ENCODE peak calls at places on chromosomes 5 and 9, in nine cellular contexts. L is endothelial cell, U is upper lobe of left lung, R is breast epithelium, W is cardiac muscle cell, C is H9, I is HFFc6, N is GM13977, Y is neural crest cell. P is an unnamed sample.

GRCh38 chr5:160315968-160316367 is 3.6 kb upstream of the CCNJL start:
- DNase-seq in I (no peak), W (peak), U (peak), L (no peak), R (no peak), C (no peak), N (no peak), Y (no peak), P (no peak)

GRCh38 chr9:69085523-69086283 is 50.2 kb downstream of the FXN start:
- DNase-seq in R (no peak), L (no peak), Y (no peak), N (no peak), U (no peak), I (no peak), W (peak), C (no peak), P (no peak)

GRCh38 chr5:138706655-138707480 is 46.4 kb upstream of the CTNNA1 start:
- DNase-seq in N (no peak), L (no peak), I (peak), C (peak), Y (no peak), R (no peak), U (peak), W (peak), P (no peak)

GRCh38 chr5:150653145-150653761 is 7.8 kb upstream of the MYOZ3 start:
- DNase-seq in Y (no peak), R (no peak), C (no peak), N (no peak), L (no peak), I (peak), W (peak), U (no peak), P (no peak)

GRCh38 chr9:129998491-129999122 is 44.4 kb downstream of the FNBP1 start:
- DNase-seq in N (no peak), L (no peak), Y (no peak), I (no peak), U (no peak), R (no peak), C (no peak), W (no peak), P (no peak)

GRCh38 chr5:84249918-84250635 is 134.6 kb downstream of the EDIL3 start:
- DNase-seq in U (no peak), R (no peak), Y (no peak), N (no peak), W (peak), L (peak), I (no peak), C (no peak), P (no peak)

GRCh38 chr5:120457839-120458507 is 6.1 kb upstream of the PRR16 start:
- DNase-seq in I (no peak), W (peak), L (peak), R (peak), Y (peak), N (peak), U (peak), C (peak), P (peak)

GRCh38 chr5:125125031-125125823 is 378.8 kb upstream of the ZNF608 start:
- DNase-seq in U (peak), W (peak), N (no peak), Y (no peak), R (no peak), L (no peak), I (no peak), C (no peak), P (no peak)

GRCh38 chr9:18666987-18667772 is 193.2 kb downstream of the ADAMTSL1 start:
- DNase-seq in Y (no peak), W (peak), N (no peak), C (no peak), L (no peak), I (peak), R (no peak), U (no peak), P (no peak)

GRCh38 chr9:36991516-36992134 is 42.4 kb downstream of the PAX5 start:
- DNase-seq in L (peak), N (peak), R (no peak), Y (peak), U (no peak), W (peak), I (no peak), C (peak), P (no peak)

GRCh38 chr5:73373814-73374510 is 74.6 kb downstream of the FOXD1 start:
- DNase-seq in U (no peak), I (no peak), L (no peak), W (no peak), Y (no peak), N (no peak), C (no peak), R (no peak), P (no peak)

GRCh38 chr5:456351-457194 is 13.6 kb downstream of the EXOC3 start:
- DNase-seq in Y (no peak), N (no peak), C (peak), U (peak), L (no peak), I (no peak), W (no peak), R (no peak), P (no peak)

GRCh38 chr9:100428871-100429654 is 2.1 kb downstream of the MSANTD3 start:
- DNase-seq in Y (no peak), R (no peak), N (no peak), L (no peak), I (peak), U (no peak), W (peak), C (no peak), P (no peak)

GRCh38 chr5:14105717-14106435 is 37.3 kb upstream of the TRIO start:
- DNase-seq in Y (no peak), L (no peak), U (no peak), R (peak), W (peak), I (peak), N (no peak), C (no peak), P (no peak)

GRCh38 chr5:112154940-112155686 is 264.0 kb downstream of the EPB41L4A start:
- DNase-seq in L (no peak), I (peak), U (no peak), Y (no peak), C (no peak), R (no peak), N (no peak), W (no peak), P (no peak)

GRCh38 chr9:36870960-36871359 is 163.1 kb downstream of the PAX5 start:
- DNase-seq in N (no peak), C (no peak), W (no peak), U (no peak), L (no peak), R (no peak), I (no peak), Y (no peak), P (no peak)

GRCh38 chr9:107389617-107390071 is 99.9 kb downstream of the KLF4 start:
- DNase-seq in C (no peak), I (no peak), R (peak), N (no peak), W (peak), L (no peak), U (peak), Y (no peak), P (no peak)

GRCh38 chr5:34695275-34696032 is 39.3 kb downstream of the RAI14 start:
- DNase-seq in C (no peak), L (no peak), Y (no peak), N (no peak), W (no peak), R (no peak), I (no peak), U (no peak), P (no peak)

GRCh38 chr9:109312783-109313182 is 8.1 kb downstream of the EPB41L4B start:
- DNase-seq in U (no peak), L (no peak), I (no peak), R (no peak), N (no peak), Y (no peak), C (no peak), W (no peak), P (no peak)

GRCh38 chr5:169272731-169273401 is 28.1 kb downstream of the SLIT3 start:
- DNase-seq in C (no peak), L (no peak), W (no peak), N (no peak), U (no peak), R (no peak), Y (no peak), I (no peak), P (no peak)

GRCh38 chr5:126683912-126684311 is 83.2 kb downstream of the PHAX start:
- DNase-seq in N (no peak), U (no peak), Y (no peak), W (no peak), R (no peak), I (no peak), C (no peak), L (no peak), P (no peak)

GRCh38 chr9:32899181-32899580 is 102.2 kb downstream of the APTX start:
- DNase-seq in W (no peak), R (no peak), N (no peak), L (no peak), U (no peak), C (no peak), Y (no peak), I (peak), P (no peak)

GRCh38 chr9:14021871-14022525 is 291.9 kb downstream of the NFIB start:
- DNase-seq in N (no peak), U (no peak), Y (no peak), R (no peak), L (no peak), C (no peak), I (no peak), W (peak), P (no peak)

GRCh38 chr9:137127301-137128157 is 11.4 kb upstream of the GRIN1 start:
- DNase-seq in C (no peak), W (peak), Y (no peak), N (no peak), R (no peak), I (no peak), L (no peak), U (peak), P (no peak)

GRCh38 chr5:129506092-129506491 is 46.0 kb downstream of the ADAMTS19 start:
- DNase-seq in I (no peak), C (no peak), L (no peak), U (no peak), Y (no peak), R (no peak), W (no peak), N (no peak), P (no peak)

GRCh38 chr5:135999396-136000139 is 29.2 kb upstream of the TGFBI start:
- DNase-seq in C (no peak), R (no peak), I (peak), W (peak), U (peak), Y (no peak), N (no peak), L (no peak), P (no peak)

GRCh38 chr5:122078116-122078865 is at the start of gene LOX:
- DNase-seq in Y (peak), I (peak), N (peak), U (peak), C (peak), L (peak), R (peak), W (peak), P (peak)

GRCh38 chr9:80066931-80067330 is 495.2 kb downstream of the TLE4 start:
- DNase-seq in L (no peak), U (no peak), R (no peak), C (no peak), N (no peak), I (no peak), W (no peak), Y (no peak), P (no peak)

GRCh38 chr5:68554566-68555279 is 339.2 kb downstream of the PIK3R1 start:
- DNase-seq in R (no peak), L (no peak), W (peak), U (no peak), C (no peak), Y (no peak), N (no peak), I (peak), P (no peak)

GRCh38 chr9:112274600-112274999 is 58.8 kb downstream of the PTBP3 start:
- DNase-seq in Y (no peak), U (no peak), N (no peak), W (no peak), C (no peak), I (no peak), L (no peak), R (no peak), P (no peak)

GRCh38 chr5:9479361-9479760 is 66.5 kb downstream of the SEMA5A start:
- DNase-seq in I (peak), Y (no peak), W (peak), L (no peak), N (no peak), U (no peak), R (no peak), C (no peak), P (no peak)

GRCh38 chr5:176737001-176737745 is 73.2 kb upstream of the UNC5A start:
- DNase-seq in U (peak), N (no peak), R (peak), L (no peak), I (no peak), W (no peak), Y (no peak), C (peak), P (peak)

GRCh38 chr9:29211681-29212589 is 1638.7 kb upstream of the C9orf72 start:
- DNase-seq in C (peak), R (no peak), U (peak), N (peak), Y (peak), W (peak), L (peak), I (no peak), P (peak)

GRCh38 chr5:119288364-119289047 is 67.3 kb upstream of the TNFAIP8 start:
- DNase-seq in I (peak), C (no peak), L (no peak), U (no peak), N (no peak), W (no peak), R (no peak), Y (no peak), P (no peak)

GRCh38 chr5:77861576-77861975 is 85.4 kb upstream of the TBCA start:
- DNase-seq in L (no peak), I (no peak), R (no peak), W (no peak), Y (no peak), N (no peak), U (no peak), C (no peak), P (no peak)

GRCh38 chr5:128669803-128670202 is 131.8 kb upstream of the FBN2 start:
- DNase-seq in L (no peak), R (no peak), W (no peak), C (no peak), N (no peak), U (peak), I (peak), Y (no peak), P (no peak)

GRCh38 chr5:17896605-17897004 is 262.3 kb downstream of the TAF11L14 start:
- DNase-seq in U (no peak), L (no peak), Y (no peak), R (no peak), W (peak), I (no peak), C (no peak), N (no peak), P (no peak)

GRCh38 chr5:25862276-25862675 is 1176.1 kb downstream of the CDH9 start:
- DNase-seq in R (no peak), L (no peak), U (no peak), N (no peak), W (no peak), C (no peak), Y (no peak), I (no peak), P (no peak)
- TF ChIP-seq CTCF in R (no peak), L (peak), U (no peak), N (no peak), W (no peak), C (peak), Y (no peak), I (no peak), P (no peak)

DNA sequence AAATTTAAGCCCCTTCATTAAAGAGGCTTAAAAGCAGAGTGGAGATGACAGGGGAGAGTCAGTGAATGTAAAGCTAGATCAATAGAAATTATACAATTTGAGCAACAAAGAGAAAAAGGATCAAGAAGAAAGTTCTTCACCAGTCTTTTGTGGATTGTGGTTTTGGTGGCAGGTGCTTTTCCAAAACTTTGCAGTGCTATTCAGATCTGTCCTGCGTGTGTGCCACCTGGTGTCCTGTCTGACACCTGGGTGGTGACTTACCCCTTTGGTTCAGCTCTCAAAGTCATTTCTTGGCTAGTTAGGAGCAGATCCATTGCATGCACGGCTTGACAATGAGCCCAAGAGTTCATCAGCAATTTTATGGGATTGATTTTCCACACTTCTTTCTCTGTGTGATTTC is 69.4 kb downstream of the SREK1 start:
- DNase-seq in R (no peak), W (no peak), C (no peak), Y (no peak), N (no peak), I (no peak), L (no peak), U (no peak), P (no peak)
- TF ChIP-seq CTCF in R (no peak), W (no peak), C (no peak), Y (no peak), N (no peak), I (no peak), L (no peak), U (no peak), P (no peak)

GRCh38 chr9:76996700-76997099 is 22.8 kb upstream of the FOXB2 start:
- DNase-seq in U (no peak), W (peak), C (peak), I (peak), N (peak), R (no peak), L (peak), Y (peak), P (peak)

GRCh38 chr9:77005216-77005615 is 14.2 kb upstream of the FOXB2 start:
- DNase-seq in N (no peak), C (no peak), U (no peak), R (no peak), Y (no peak), W (no peak), L (no peak), I (no peak), P (no peak)

GRCh38 chr9:76999261-76999660 is 20.2 kb upstream of the FOXB2 start:
- DNase-seq in U (no peak), R (no peak), Y (no peak), L (no peak), N (no peak), C (no peak), I (no peak), W (no peak), P (no peak)

GRCh38 chr9:77003366-77003765 is 16.1 kb upstream of the FOXB2 start:
- DNase-seq in L (no peak), C (no peak), U (no peak), R (no peak), N (no peak), W (no peak), Y (no peak), I (no peak), P (no peak)

GRCh38 chr9:77000330-77000729 is 19.1 kb upstream of the FOXB2 start:
- DNase-seq in W (no peak), C (no peak), R (no peak), N (no peak), U (no peak), L (no peak), Y (no peak), I (no peak), P (no peak)
- TF ChIP-seq CTCF in W (no peak), C (peak), R (no peak), N (no peak), U (no peak), L (no peak), Y (no peak), I (no peak), P (no peak)

DNA sequence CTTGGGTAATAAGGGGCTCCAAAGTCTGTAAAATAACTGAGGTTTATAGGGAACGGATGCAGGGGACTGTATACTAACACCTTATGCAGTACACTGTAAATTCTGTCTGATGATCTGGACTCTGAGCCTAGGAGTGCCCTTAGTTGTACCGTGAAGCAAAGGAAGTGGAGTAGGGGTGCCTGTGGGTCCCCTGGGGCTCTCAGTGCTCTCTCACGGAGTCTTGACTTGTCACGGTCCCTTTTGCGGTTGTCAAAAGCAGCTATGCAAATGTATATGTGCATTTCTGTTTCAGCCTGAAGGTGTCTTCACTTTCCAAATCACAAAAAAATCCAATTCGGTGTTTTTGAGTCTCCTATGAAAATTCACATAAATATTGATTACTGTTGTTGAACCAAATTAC is 17.8 kb downstream of the DMRT1 start:
- DNase-seq in N (peak), U (no peak), C (no peak), L (no peak), W (no peak), Y (no peak), I (no peak), R (no peak), P (no peak)
- TF ChIP-seq CTCF in N (no peak), U (no peak), C (no peak), L (no peak), W (no peak), Y (no peak), I (no peak), R (no peak), P (no peak)

GRCh38 chr5:133457956-133458355 is 154.4 kb downstream of the FSTL4 start:
- DNase-seq in I (no peak), R (no peak), N (no peak), W (no peak), L (no peak), U (no peak), C (no peak), Y (no peak), P (no peak)

GRCh38 chr5:133459474-133460155 is 152.7 kb downstream of the FSTL4 start:
- DNase-seq in N (no peak), U (no peak), I (no peak), R (no peak), C (peak), L (no peak), Y (no peak), W (no peak), P (no peak)

GRCh38 chr5:133461796-133462516 is 150.4 kb downstream of the FSTL4 start:
- DNase-seq in Y (no peak), I (no peak), U (peak), N (no peak), L (no peak), W (no peak), R (no peak), C (no peak), P (no peak)

GRCh38 chr5:133458435-133458834 is 153.9 kb downstream of the FSTL4 start:
- DNase-seq in C (peak), W (no peak), L (no peak), U (no peak), R (no peak), I (no peak), N (no peak), Y (no peak), P (no peak)

GRCh38 chr5:133460172-133460758 is 152.1 kb downstream of the FSTL4 start:
- DNase-seq in N (peak), U (no peak), I (no peak), Y (peak), W (peak), R (no peak), C (peak), L (peak), P (no peak)
- TF ChIP-seq CTCF in N (peak), U (peak), I (peak), Y (peak), W (peak), R (no peak), C (peak), L (peak), P (peak)

DNA sequence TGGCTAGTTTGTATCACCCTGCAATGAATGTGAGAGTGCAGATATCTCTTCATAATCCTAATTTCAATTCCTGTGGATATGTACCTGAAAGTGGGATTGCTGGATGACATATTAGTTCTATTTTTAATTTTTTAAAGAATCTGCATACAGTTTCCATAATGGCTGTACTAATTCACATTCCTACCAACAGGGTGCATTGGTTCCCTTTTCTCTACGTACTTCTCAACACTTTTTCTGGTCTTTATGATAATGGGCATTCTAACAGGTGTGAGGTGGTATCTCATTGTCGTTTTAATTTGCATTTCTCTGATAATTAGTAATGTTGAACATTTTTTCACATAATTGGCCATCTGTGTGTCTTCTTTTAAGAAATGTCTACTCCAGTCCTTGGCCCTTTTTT is 927.5 kb downstream of the DTWD2 start:
- DNase-seq in R (no peak), C (no peak), I (no peak), N (no peak), L (no peak), W (no peak), Y (no peak), U (no peak), P (no peak)
- TF ChIP-seq CTCF in R (no peak), C (peak), I (peak), N (no peak), L (peak), W (no peak), Y (peak), U (peak), P (peak)

DNA sequence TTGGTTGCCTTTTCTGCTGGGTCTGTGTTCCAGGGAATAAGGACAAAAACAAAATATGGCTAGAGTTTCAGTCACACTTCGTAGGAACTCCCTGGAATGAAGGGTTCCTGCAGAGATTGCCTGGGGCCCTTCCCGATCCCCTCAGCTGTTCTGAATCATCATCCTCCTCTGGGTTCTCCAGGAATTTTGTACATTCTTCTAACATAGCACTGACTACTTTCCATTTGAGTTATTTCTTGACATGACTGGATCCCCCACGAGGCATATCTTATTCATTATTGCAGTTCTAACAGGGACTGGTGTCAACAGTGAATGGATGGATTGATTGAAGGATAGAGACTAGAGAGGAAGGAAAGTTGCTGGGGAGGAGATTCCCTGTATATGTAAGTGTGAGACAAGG is 49.2 kb upstream of the TNC start:
- DNase-seq in W (peak), U (no peak), C (no peak), I (peak), L (no peak), N (no peak), R (no peak), Y (no peak), P (no peak)
- TF ChIP-seq CTCF in W (no peak), U (no peak), C (no peak), I (no peak), L (no peak), N (no peak), R (no peak), Y (no peak), P (no peak)